ENCODE peak calls at places on chromosomes 16 and 17, in seven cellular contexts. L is lower lobe of right lung; D is left ventricle myocardium inferior; A is neural progenitor cell; X is effector memory CD4-positive, alpha-beta T cell; Y is naive thymus-derived CD4-positive, alpha-beta T cell; T is adrenal gland. F is an unnamed sample. For H3K4me1, the result is how much of the 10 kb centered on the place peaks cover.

GRCh38 chr17:151886-152859 is 14.8 kb downstream of the SCGB1C2 start:
- DNase-seq in X (no peak), L (peak), A (no peak), T (peak), Y (no peak), D (peak), F (no peak)

GRCh38 chr16:50585331-50585776 is 37.2 kb downstream of the NKD1 start:
- DNase-seq in X (no peak), A (no peak), T (peak), D (peak), L (peak), Y (no peak), F (peak)

GRCh38 chr17:61168506-61168905 is 231.1 kb upstream of the TBX2 start:
- DNase-seq in Y (no peak), X (no peak), D (no peak), A (no peak), L (no peak), T (no peak), F (no peak)

GRCh38 chr17:43562679-43563146 is 16.6 kb upstream of the ETV4 start:
- DNase-seq in Y (no peak), T (no peak), A (peak), L (no peak), D (no peak), X (no peak), F (no peak)

GRCh38 chr17:6468051-6468790 is 24.0 kb downstream of the PIMREG start:
- DNase-seq in L (no peak), Y (no peak), T (no peak), X (no peak), D (no peak), A (no peak), F (no peak)

GRCh38 chr16:26330654-26331053 is 638.9 kb downstream of the HS3ST4 start:
- DNase-seq in A (no peak), D (no peak), X (no peak), Y (no peak), T (no peak), L (no peak), F (no peak)

GRCh38 chr17:49360796-49361128 is 1.3 kb downstream of the ZNF652 start:
- DNase-seq in D (no peak), L (no peak), X (no peak), Y (no peak), T (peak), A (peak), F (no peak)

GRCh38 chr17:57782051-57782490 is 37.0 kb upstream of the CCDC182 start:
- DNase-seq in Y (no peak), D (no peak), T (peak), X (no peak), L (no peak), A (peak), F (no peak)

GRCh38 chr16:4323071-4323844 is 7.4 kb downstream of the GLIS2 start:
- DNase-seq in A (no peak), Y (no peak), T (peak), D (no peak), X (no peak), L (peak), F (no peak)

GRCh38 chr17:64661981-64662773 is at the start of gene SMURF2:
- DNase-seq in Y (peak), A (peak), T (peak), L (peak), X (peak), D (peak), F (peak)

GRCh38 chr17:48187867-48188608 is 80.5 kb downstream of the SNX11 start:
- DNase-seq in D (no peak), Y (no peak), T (no peak), X (no peak), A (no peak), L (no peak), F (no peak)

GRCh38 chr16:48546774-48547173 is 63.2 kb downstream of the N4BP1 start:
- DNase-seq in D (no peak), L (no peak), Y (no peak), A (no peak), T (no peak), X (no peak), F (no peak)

GRCh38 chr16:67241008-67241900 is 6.0 kb downstream of the FHOD1 start:
- DNase-seq in L (peak), A (no peak), T (peak), D (peak), X (no peak), Y (no peak), F (no peak)

GRCh38 chr16:4194661-4195060 is 47.2 kb downstream of the SRL start:
- DNase-seq in Y (no peak), A (no peak), L (no peak), T (no peak), X (no peak), D (no peak), F (no peak)

GRCh38 chr17:491086-492014 is 138.7 kb upstream of the RPH3AL start:
- DNase-seq in T (peak), A (peak), X (peak), Y (peak), L (peak), D (peak), F (peak)

GRCh38 chr17:2692781-2693135 is 18.8 kb downstream of the CLUH start:
- DNase-seq in A (no peak), X (no peak), D (no peak), T (no peak), L (no peak), Y (no peak), F (peak)

GRCh38 chr16:70428178-70428998 is 10.5 kb downstream of the ST3GAL2 start:
- DNase-seq in T (peak), X (no peak), L (peak), D (peak), A (peak), Y (no peak), F (peak)

GRCh38 chr17:348692-349425 is 3.7 kb downstream of the RPH3AL start:
- DNase-seq in X (no peak), L (peak), Y (no peak), T (peak), D (peak), A (peak), F (peak)

GRCh38 chr17:59373879-59374495 is 42.5 kb downstream of the YPEL2 start:
- DNase-seq in T (no peak), D (no peak), L (no peak), Y (no peak), A (no peak), X (no peak), F (no peak)

GRCh38 chr17:59370580-59371299 is 39.3 kb downstream of the YPEL2 start:
- DNase-seq in L (no peak), T (no peak), A (peak), X (no peak), Y (no peak), D (no peak), F (no peak)

GRCh38 chr17:59372138-59372751 is 40.8 kb downstream of the YPEL2 start:
- DNase-seq in L (no peak), D (no peak), Y (no peak), T (peak), X (no peak), A (no peak), F (peak)

GRCh38 chr17:59369026-59369724 is 37.7 kb downstream of the YPEL2 start:
- DNase-seq in X (no peak), A (no peak), D (no peak), T (no peak), Y (no peak), L (no peak), F (no peak)

DNA sequence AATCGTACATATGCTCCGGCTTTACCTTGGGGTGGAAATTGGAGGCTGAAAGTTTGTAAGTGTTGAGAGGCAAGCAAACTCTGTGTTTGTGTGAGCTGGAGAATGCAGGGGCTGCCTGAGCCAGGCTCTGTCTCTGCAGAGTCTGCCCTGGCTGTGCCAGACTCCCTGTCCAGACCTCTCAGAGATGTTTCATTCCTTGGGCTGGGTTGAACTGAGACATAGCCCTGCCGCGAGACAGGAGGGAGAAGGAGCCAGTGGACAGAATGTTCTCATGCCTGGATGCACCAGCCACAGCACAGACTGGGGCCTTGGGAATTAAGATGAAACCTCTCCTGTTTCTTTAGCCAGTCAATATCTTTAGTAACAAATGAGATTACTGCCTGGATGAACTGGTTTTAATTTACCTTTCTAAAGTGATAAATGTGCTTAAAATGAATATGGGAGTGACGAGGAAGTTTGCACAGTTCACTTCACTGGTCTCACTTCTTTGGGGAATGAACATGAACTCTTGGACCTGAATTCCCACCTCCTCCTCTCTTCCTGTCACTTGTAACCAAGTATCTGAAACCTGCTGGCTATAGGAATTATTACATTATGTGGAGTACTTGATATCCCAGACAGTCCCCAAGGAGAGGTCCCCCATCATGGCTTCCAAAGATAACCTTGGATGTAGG is 40.1 kb downstream of the YPEL2 start:
- DNase-seq in D (peak), A (no peak), Y (no peak), T (peak), X (no peak), L (no peak), F (peak)
- H3K4me3 ChIP-seq in D (peak), A (peak), Y (no peak), T (no peak), X (no peak), L (peak), F (no peak)

DNA sequence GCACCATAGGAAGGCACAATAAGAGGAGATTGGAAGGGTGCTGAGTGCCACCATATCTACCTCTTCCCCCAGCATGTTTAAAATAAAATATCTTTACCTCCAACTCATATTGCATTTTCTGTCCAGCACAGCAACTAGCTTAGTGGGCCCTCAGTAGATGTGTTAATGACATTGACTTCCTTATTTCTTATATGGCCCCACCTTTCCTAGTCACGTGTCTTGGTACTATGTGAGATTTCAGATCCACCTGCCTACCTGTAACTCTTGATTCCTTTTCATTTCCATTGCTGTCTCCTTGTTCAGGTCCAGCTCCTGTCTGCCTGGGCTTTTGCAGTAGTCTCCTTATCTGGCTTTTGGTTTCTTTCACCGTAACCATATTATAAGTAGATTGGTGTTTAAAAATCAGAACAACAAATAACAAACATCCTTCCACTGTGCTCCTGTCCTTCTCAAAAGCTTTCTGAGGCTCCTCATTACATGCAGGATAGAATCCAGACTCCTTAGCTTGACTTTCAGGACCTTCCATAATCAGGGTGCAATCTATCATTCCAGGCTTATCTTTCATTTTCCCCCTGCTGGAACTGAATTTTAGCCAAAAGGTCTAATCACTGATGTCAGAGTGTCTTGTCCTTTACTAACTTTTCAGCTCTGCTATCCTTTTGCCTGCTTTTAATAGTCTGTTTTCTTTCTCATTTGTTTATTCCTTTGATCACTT is 71.3 kb downstream of the FTO start:
- DNase-seq in Y (no peak), T (no peak), L (no peak), X (no peak), A (no peak), D (no peak), F (no peak)
- H3K4me1 ChIP-seq in Y (under half), T (under half), L (half or more), X (under half), A (half or more), D (half or more), F (under half)

DNA sequence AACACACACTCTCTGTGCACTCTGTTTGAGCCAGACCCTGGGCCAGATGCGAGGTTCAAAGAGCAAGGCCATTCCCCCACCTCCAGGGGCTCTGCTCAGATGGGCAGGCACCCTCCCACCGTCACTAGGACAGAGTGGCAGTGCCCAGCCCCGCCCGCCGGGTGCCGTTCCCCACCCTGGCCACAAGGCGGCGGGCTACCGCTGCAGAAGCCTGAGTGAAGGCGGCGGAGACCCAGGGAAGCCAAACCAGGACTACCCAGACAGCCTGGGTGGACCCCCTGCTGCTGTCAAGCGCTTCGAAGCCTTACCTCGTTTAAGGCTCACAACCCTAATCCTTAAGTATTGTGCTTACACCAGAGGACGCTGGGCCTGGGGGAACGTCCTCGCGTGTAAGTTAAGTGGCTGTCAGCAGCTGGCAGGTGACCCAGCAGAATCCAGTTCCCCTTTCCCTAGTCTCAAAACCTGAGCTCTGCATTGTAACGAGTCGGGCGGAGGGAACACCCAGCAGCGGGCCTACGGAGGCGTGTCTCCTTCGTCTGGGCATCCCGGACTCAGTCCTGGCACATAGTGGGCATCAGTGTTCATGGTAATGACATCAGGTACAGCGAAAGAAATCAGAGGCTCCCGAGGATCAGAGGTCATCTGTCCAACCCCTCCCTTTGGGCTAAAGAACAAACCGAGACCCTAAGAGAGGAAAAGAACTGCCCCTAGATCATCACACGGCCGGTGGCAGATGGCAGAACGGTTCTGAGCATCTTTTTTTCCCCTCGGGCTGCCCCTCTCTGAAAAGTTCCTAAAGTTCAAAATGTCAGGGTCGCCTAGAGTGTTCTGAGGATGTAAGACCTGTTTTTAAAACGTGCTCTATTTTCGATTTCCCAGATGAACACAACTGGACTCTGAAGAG is 4.4 kb downstream of the ARHGAP27 start:
- DNase-seq in A (peak), X (peak), L (peak), D (peak), Y (peak), T (peak), F (peak)
- H3K4me3 ChIP-seq in A (peak), X (peak), L (peak), D (peak), Y (peak), T (no peak), F (no peak)

GRCh38 chr17:41728056-41728455 is 6.4 kb downstream of the HAP1 start:
- DNase-seq in D (no peak), A (no peak), Y (no peak), L (no peak), T (no peak), X (no peak), F (no peak)
- H3K4me1 ChIP-seq in D (under half), A (under half), Y (under half), L (under half), T (under half), X (under half), F (under half)

DNA sequence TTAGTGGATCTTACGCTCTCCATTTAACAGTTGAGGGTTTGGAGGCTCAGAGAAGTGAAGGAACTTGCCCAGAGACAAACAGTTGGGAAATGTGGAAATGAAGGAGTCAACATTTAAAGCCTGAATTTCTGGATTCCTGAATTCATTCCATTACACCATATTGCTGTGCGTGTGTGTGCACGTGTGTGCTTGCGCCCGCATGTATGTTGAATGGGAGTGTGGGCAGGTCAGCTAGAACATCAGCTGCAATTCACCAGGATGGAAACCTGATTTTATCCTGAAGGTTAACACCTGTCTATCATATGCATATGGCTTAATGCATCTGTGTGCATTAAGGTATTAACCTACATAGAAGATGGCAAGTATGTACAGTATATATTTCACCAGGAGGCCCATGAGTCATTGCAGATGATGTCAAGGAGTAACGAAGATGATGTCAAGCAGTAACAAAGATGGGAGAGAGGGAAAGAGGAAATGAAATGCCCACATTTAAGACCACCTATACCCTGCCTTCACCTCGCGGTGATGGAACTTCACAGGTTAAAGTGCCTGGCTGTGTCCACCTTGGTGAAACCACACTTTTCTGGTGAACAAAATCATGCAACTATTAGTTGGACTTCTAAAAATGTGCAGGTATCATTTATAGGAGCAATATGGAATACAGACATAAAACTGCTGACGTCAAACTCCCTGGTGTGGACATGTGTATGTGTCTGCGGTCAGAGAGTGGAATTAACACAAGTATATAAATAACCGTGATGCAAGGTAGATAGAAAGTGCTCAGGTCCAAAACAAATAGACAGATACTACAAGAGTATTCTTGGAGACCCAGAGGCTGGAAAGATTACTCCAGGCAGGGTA is 832 bp upstream of the ADAP2 start:
- DNase-seq in Y (no peak), T (no peak), A (no peak), L (no peak), D (no peak), X (no peak), F (no peak)
- H3K4me3 ChIP-seq in Y (no peak), T (no peak), A (peak), L (peak), D (peak), X (no peak), F (no peak)

GRCh38 chr16:24731722-24732419 is 2.4 kb downstream of the TNRC6A start:
- DNase-seq in A (no peak), D (peak), X (no peak), Y (peak), L (no peak), T (peak), F (peak)
- H3K4me1 ChIP-seq in A (under half), D (half or more), X (under half), Y (under half), L (half or more), T (under half), F (half or more)

GRCh38 chr17:29050176-29050575 is 7.2 kb downstream of the PIPOX start:
- DNase-seq in Y (no peak), A (no peak), D (no peak), T (no peak), X (no peak), L (no peak), F (no peak)

GRCh38 chr17:29046440-29046839 is 3.5 kb downstream of the PIPOX start:
- DNase-seq in T (no peak), X (no peak), L (no peak), Y (no peak), D (no peak), A (no peak), F (no peak)

GRCh38 chr17:29049541-29050150 is 6.7 kb downstream of the PIPOX start:
- DNase-seq in Y (no peak), X (no peak), L (no peak), D (no peak), A (no peak), T (no peak), F (no peak)

GRCh38 chr17:29051194-29051593 is 8.3 kb downstream of the PIPOX start:
- DNase-seq in T (no peak), D (no peak), Y (no peak), A (no peak), L (no peak), X (no peak), F (no peak)

GRCh38 chr17:29048440-29049360 is 5.8 kb downstream of the PIPOX start:
- DNase-seq in A (peak), Y (no peak), D (no peak), X (no peak), L (no peak), T (peak), F (no peak)
- H3K4me3 ChIP-seq in A (no peak), Y (no peak), D (no peak), X (no peak), L (no peak), T (no peak), F (no peak)

GRCh38 chr17:78131172-78132085 is 858 bp downstream of the TMC8 start:
- DNase-seq in L (no peak), D (no peak), Y (peak), A (peak), T (no peak), X (no peak), F (no peak)

GRCh38 chr17:78133971-78134898 is 3.7 kb downstream of the TMC8 start:
- DNase-seq in X (peak), T (peak), D (no peak), A (peak), Y (peak), L (peak), F (no peak)

GRCh38 chr17:78132086-78132676 is 1.6 kb downstream of the TMC8 start:
- DNase-seq in X (peak), A (no peak), T (no peak), L (peak), D (no peak), Y (peak), F (no peak)

GRCh38 chr17:78133179-78133951 is 2.8 kb downstream of the TMC8 start:
- DNase-seq in T (no peak), X (no peak), L (no peak), A (no peak), D (no peak), Y (no peak), F (no peak)

GRCh38 chr17:78132767-78133178 is 2.2 kb downstream of the TMC8 start:
- DNase-seq in D (no peak), T (no peak), Y (no peak), A (no peak), X (no peak), L (no peak), F (no peak)
- H3K4me1 ChIP-seq in D (half or more), T (under half), Y (half or more), A (under half), X (half or more), L (half or more), F (under half)

GRCh38 chr16:81739503-81739902 is 39.6 kb upstream of the PLCG2 start:
- DNase-seq in X (no peak), Y (no peak), T (no peak), A (no peak), D (no peak), L (no peak), F (no peak)
- H3K4me3 ChIP-seq in X (no peak), Y (no peak), T (no peak), A (no peak), D (no peak), L (no peak), F (no peak)

F was measured in testis.